ENCODE peak calls at places on chromosomes 13 and 19, in six cellular contexts. One of them, this sample, is unnamed.

GRCh38 chr19:53333071-53333465 is 481 bp upstream of the ZNF845 start:
- DNase-seq in stimulated activated CD8-positive, alpha-beta memory T cell treated with anti-CD3 and anti-CD28 coated beads, Interleukin-7, amount 100 ng/mL, for 24 hours: peak
- DNase-seq in cardiac muscle cell: no peak
- DNase-seq in RPMI7951: no peak
- DNase-seq in endodermal cell: peak
- DNase-seq in NCI-H345: no peak
- DNase-seq in this sample: no peak

GRCh38 chr13:30429721-30430694 is 7.7 kb downstream of the UBE2L5 start:
- DNase-seq in stimulated activated CD8-positive, alpha-beta memory T cell treated with anti-CD3 and anti-CD28 coated beads, Interleukin-7, amount 100 ng/mL, for 24 hours: no peak
- DNase-seq in endodermal cell: no peak
- DNase-seq in NCI-H345: no peak
- DNase-seq in cardiac muscle cell: peak
- DNase-seq in RPMI7951: peak
- DNase-seq in this sample: peak

GRCh38 chr13:112804374-112804773 is 114.5 kb downstream of the ATP11A start:
- DNase-seq in endodermal cell: no peak
- DNase-seq in NCI-H345: no peak
- DNase-seq in RPMI7951: no peak
- DNase-seq in cardiac muscle cell: no peak
- DNase-seq in stimulated activated CD8-positive, alpha-beta memory T cell treated with anti-CD3 and anti-CD28 coated beads, Interleukin-7, amount 100 ng/mL, for 24 hours: no peak
- DNase-seq in this sample: no peak

GRCh38 chr19:3316132-3316648 is 50.2 kb upstream of the NFIC start:
- DNase-seq in endodermal cell: no peak
- DNase-seq in stimulated activated CD8-positive, alpha-beta memory T cell treated with anti-CD3 and anti-CD28 coated beads, Interleukin-7, amount 100 ng/mL, for 24 hours: no peak
- DNase-seq in cardiac muscle cell: no peak
- DNase-seq in NCI-H345: no peak
- DNase-seq in RPMI7951: no peak
- DNase-seq in this sample: no peak

GRCh38 chr19:41999878-42000208 is 5.8 kb upstream of the ATP1A3 start:
- DNase-seq in cardiac muscle cell: no peak
- DNase-seq in NCI-H345: no peak
- DNase-seq in RPMI7951: no peak
- DNase-seq in endodermal cell: no peak
- DNase-seq in stimulated activated CD8-positive, alpha-beta memory T cell treated with anti-CD3 and anti-CD28 coated beads, Interleukin-7, amount 100 ng/mL, for 24 hours: no peak
- DNase-seq in this sample: no peak

GRCh38 chr13:113152894-113153809 is 5.3 kb upstream of the PROZ start:
- DNase-seq in endodermal cell: peak
- DNase-seq in cardiac muscle cell: peak
- DNase-seq in stimulated activated CD8-positive, alpha-beta memory T cell treated with anti-CD3 and anti-CD28 coated beads, Interleukin-7, amount 100 ng/mL, for 24 hours: no peak
- DNase-seq in NCI-H345: peak
- DNase-seq in RPMI7951: peak
- DNase-seq in this sample: no peak

GRCh38 chr19:16259385-16260159 is 61.9 kb downstream of the AP1M1 start:
- DNase-seq in cardiac muscle cell: no peak
- DNase-seq in RPMI7951: no peak
- DNase-seq in NCI-H345: no peak
- DNase-seq in endodermal cell: no peak
- DNase-seq in stimulated activated CD8-positive, alpha-beta memory T cell treated with anti-CD3 and anti-CD28 coated beads, Interleukin-7, amount 100 ng/mL, for 24 hours: no peak
- DNase-seq in this sample: no peak

GRCh38 chr19:7104783-7105447 is 35.4 kb downstream of the ZNF557 start:
- DNase-seq in RPMI7951: no peak
- DNase-seq in cardiac muscle cell: no peak
- DNase-seq in stimulated activated CD8-positive, alpha-beta memory T cell treated with anti-CD3 and anti-CD28 coated beads, Interleukin-7, amount 100 ng/mL, for 24 hours: no peak
- DNase-seq in endodermal cell: no peak
- DNase-seq in NCI-H345: no peak
- DNase-seq in this sample: no peak

GRCh38 chr19:6577410-6578125 is 13.4 kb downstream of the CD70 start:
- DNase-seq in endodermal cell: no peak
- DNase-seq in stimulated activated CD8-positive, alpha-beta memory T cell treated with anti-CD3 and anti-CD28 coated beads, Interleukin-7, amount 100 ng/mL, for 24 hours: no peak
- DNase-seq in cardiac muscle cell: no peak
- DNase-seq in NCI-H345: no peak
- DNase-seq in RPMI7951: no peak
- DNase-seq in this sample: no peak

GRCh38 chr13:77022341-77022740 is 4.6 kb downstream of the FBXL3 start:
- DNase-seq in endodermal cell: no peak
- DNase-seq in RPMI7951: no peak
- DNase-seq in stimulated activated CD8-positive, alpha-beta memory T cell treated with anti-CD3 and anti-CD28 coated beads, Interleukin-7, amount 100 ng/mL, for 24 hours: no peak
- DNase-seq in cardiac muscle cell: peak
- DNase-seq in NCI-H345: no peak
- DNase-seq in this sample: no peak

GRCh38 chr13:36673352-36673751 is 468 bp upstream of the SERTM1 start:
- DNase-seq in NCI-H345: no peak
- DNase-seq in RPMI7951: no peak
- DNase-seq in stimulated activated CD8-positive, alpha-beta memory T cell treated with anti-CD3 and anti-CD28 coated beads, Interleukin-7, amount 100 ng/mL, for 24 hours: no peak
- DNase-seq in cardiac muscle cell: no peak
- DNase-seq in endodermal cell: no peak
- DNase-seq in this sample: no peak

This sample was measured in A172.